ENCODE peak calls at places on chromosomes 3 and 15, in ten cellular contexts. O, X, B, N, M, J, F, G, I and Z are unnamed samples.

GRCh38 chr3:31829826-31830426 is 151.1 kb downstream of the OSBPL10 start:
- DNase-seq in O (no peak), X (no peak), B (no peak), N (no peak), M (no peak), J (no peak), F (no peak), G (no peak), I (no peak), Z (no peak)

GRCh38 chr15:34336947-34337556 is 529 bp downstream of the SLC12A6 start:
- DNase-seq in O (peak), X (peak), B (no peak), N (peak), M (peak), J (no peak), F (no peak), G (no peak), I (no peak), Z (no peak)

GRCh38 chr3:197151562-197151961 is 121.9 kb upstream of the MELTF start:
- DNase-seq in O (peak), X (no peak), B (no peak), N (no peak), M (no peak), J (peak), F (no peak), G (peak), I (peak), Z (no peak)

GRCh38 chr15:77496710-77497107 is 76.0 kb downstream of the HMG20A start:
- DNase-seq in O (peak), X (peak), B (peak), N (peak), M (peak), J (peak), F (peak), G (peak), I (peak), Z (peak)

GRCh38 chr3:50502584-50503423 is 630 bp downstream of the CACNA2D2 start:
- DNase-seq in O (no peak), X (no peak), B (no peak), N (no peak), M (peak), J (no peak), F (peak), G (no peak), I (no peak), Z (peak)

GRCh38 chr3:17546500-17546899 is 195.9 kb downstream of the TBC1D5 start:
- DNase-seq in O (no peak), X (no peak), B (no peak), N (no peak), M (no peak), J (no peak), F (no peak), G (no peak), I (no peak), Z (no peak)

GRCh38 chr3:171372694-171373093 is 87.5 kb downstream of the TNIK start:
- DNase-seq in O (peak), X (no peak), B (no peak), N (no peak), M (no peak), J (no peak), F (no peak), G (no peak), I (no peak), Z (no peak)

GRCh38 chr3:186239321-186239720 is 122.7 kb downstream of the DGKG start:
- DNase-seq in O (no peak), X (no peak), B (no peak), N (no peak), M (peak), J (no peak), F (peak), G (no peak), I (peak), Z (peak)

GRCh38 chr3:60574046-60574769 is 677.0 kb downstream of the FHIT start:
- DNase-seq in O (no peak), X (no peak), B (no peak), N (no peak), M (peak), J (no peak), F (no peak), G (no peak), I (no peak), Z (peak)

GRCh38 chr3:12797124-12797891 is 828 bp downstream of the CAND2 start:
- DNase-seq in O (no peak), X (peak), B (no peak), N (no peak), M (no peak), J (no peak), F (peak), G (no peak), I (no peak), Z (no peak)

GRCh38 chr3:23960649-23961048 is 15.6 kb downstream of the NR1D2 start:
- DNase-seq in O (no peak), X (no peak), B (no peak), N (no peak), M (no peak), J (no peak), F (no peak), G (no peak), I (no peak), Z (no peak)

GRCh38 chr3:111758642-111759041 is 100.4 kb upstream of the PHLDB2 start:
- DNase-seq in O (peak), X (no peak), B (no peak), N (no peak), M (no peak), J (peak), F (no peak), G (no peak), I (no peak), Z (no peak)

GRCh38 chr3:32843504-32844321 is 25.9 kb downstream of the TRIM71 start:
- DNase-seq in O (no peak), X (no peak), B (no peak), N (no peak), M (peak), J (no peak), F (peak), G (no peak), I (no peak), Z (peak)

GRCh38 chr3:32414527-32415202 is 23.0 kb downstream of the CMTM7 start:
- DNase-seq in O (peak), X (no peak), B (no peak), N (no peak), M (no peak), J (peak), F (no peak), G (no peak), I (peak), Z (no peak)

GRCh38 chr3:167491626-167492025 is 17.8 kb upstream of the SERPINI2 start:
- DNase-seq in O (no peak), X (no peak), B (no peak), N (no peak), M (no peak), J (no peak), F (no peak), G (no peak), I (no peak), Z (no peak)

GRCh38 chr3:46668116-46668515 is 25.4 kb downstream of the ALS2CL start:
- DNase-seq in O (no peak), X (no peak), B (no peak), N (no peak), M (no peak), J (no peak), F (no peak), G (no peak), I (no peak), Z (no peak)

GRCh38 chr3:299590-300301 is 103.2 kb downstream of the CHL1 start:
- DNase-seq in O (no peak), X (no peak), B (no peak), N (no peak), M (no peak), J (no peak), F (no peak), G (peak), I (no peak), Z (no peak)

GRCh38 chr3:133464573-133464972 is 64.7 kb downstream of the BFSP2 start:
- DNase-seq in O (peak), X (peak), B (no peak), N (no peak), M (peak), J (peak), F (no peak), G (peak), I (no peak), Z (no peak)

GRCh38 chr3:141877911-141878310 is 1.5 kb downstream of the ATP1B3 start:
- DNase-seq in O (peak), X (peak), B (no peak), N (no peak), M (peak), J (no peak), F (no peak), G (no peak), I (no peak), Z (no peak)

GRCh38 chr3:152298393-152299242 is 29.9 kb downstream of the MBNL1 start:
- DNase-seq in O (peak), X (peak), B (no peak), N (no peak), M (peak), J (peak), F (peak), G (peak), I (peak), Z (peak)